ENCODE peak calls at places on chromosomes 11 and 22, in six cellular contexts. Z, N, L, H, P and F are unnamed samples.

GRCh38 chr11:83403990-83404389 is 117.8 kb upstream of the CCDC90B start:
- DNase-seq in N (no peak), H (no peak), P (no peak), L (no peak), Z (no peak), F (no peak)

GRCh38 chr11:47276923-47277322 is 7.0 kb downstream of the MADD start:
- DNase-seq in P (no peak), Z (no peak), L (no peak), N (no peak), H (no peak), F (no peak)

GRCh38 chr11:30433831-30434230 is 110.9 kb downstream of the ARL14EP start:
- DNase-seq in N (no peak), L (no peak), P (no peak), H (no peak), Z (no peak), F (no peak)

GRCh38 chr22:33785283-33785991 is 134.8 kb downstream of the LARGE1 start:
- DNase-seq in L (no peak), H (peak; percentile 79), P (no peak), Z (no peak), N (no peak), F (no peak)

GRCh38 chr11:111402411-111402810 is 23.3 kb upstream of the POU2AF1 start:
- DNase-seq in N (no peak), L (no peak), P (peak; percentile 97), H (no peak), Z (no peak), F (no peak)

GRCh38 chr11:72716788-72717435 is 35.3 kb downstream of the ARAP1 start:
- DNase-seq in P (no peak), H (no peak), N (no peak), L (no peak), Z (no peak), F (no peak)

GRCh38 chr11:108853864-108854263 is 189.0 kb downstream of the DDX10 start:
- DNase-seq in L (no peak), N (no peak), P (no peak), H (peak; percentile 28), Z (no peak), F (no peak)

GRCh38 chr11:31822604-31823371 is 11.7 kb upstream of the PAX6 start:
- DNase-seq in N (no peak), L (no peak), H (no peak), Z (no peak), P (no peak), F (no peak)

GRCh38 chr11:73989156-73989555 is 6.5 kb upstream of the UCP2 start:
- DNase-seq in P (no peak), Z (no peak), L (no peak), H (no peak), N (no peak), F (no peak)

GRCh38 chr11:14312736-14313438 is 46.1 kb downstream of the RRAS2 start:
- DNase-seq in H (no peak), L (no peak), P (no peak), Z (no peak), N (no peak), F (no peak)

GRCh38 chr22:50191041-50191740 is 5.5 kb downstream of the TRABD start:
- DNase-seq in H (peak; percentile 94), Z (no peak), P (no peak), N (no peak), L (no peak), F (no peak)

GRCh38 chr22:17013396-17014100 is 5.5 kb upstream of the GAB4 start:
- DNase-seq in H (no peak), N (no peak), P (no peak), Z (no peak), L (no peak), F (no peak)

GRCh38 chr11:130547761-130548490 is 99.5 kb downstream of the ADAMTS15 start:
- DNase-seq in Z (no peak), L (no peak), P (no peak), H (no peak), N (no peak), F (no peak)